ENCODE peak calls at places on chromosomes 3 and 15, in six cellular contexts. One of them, this sample, is unnamed.

GRCh38 chr15:38038659-38039442 is 104.4 kb downstream of the TMCO5A start:
- DNase-seq in A549: no peak
- DNase-seq in cardiac fibroblast: peak; percentile 89
- DNase-seq in NB4: no peak
- DNase-seq in brain microvascular endothelial cell: peak; percentile 70
- DNase-seq in CD8-positive, alpha-beta T cell: no peak
- DNase-seq in this sample: peak; percentile 74

GRCh38 chr3:73681198-73681597 is 56.5 kb upstream of the PDZRN3 start:
- DNase-seq in A549: no peak
- DNase-seq in cardiac fibroblast: no peak
- DNase-seq in NB4: no peak
- DNase-seq in brain microvascular endothelial cell: no peak
- DNase-seq in CD8-positive, alpha-beta T cell: no peak
- DNase-seq in this sample: no peak

GRCh38 chr3:101850327-101851048 is 1.2 kb downstream of the NFKBIZ start:
- DNase-seq in A549: no peak
- DNase-seq in cardiac fibroblast: peak; percentile 86
- DNase-seq in NB4: peak; percentile 74
- DNase-seq in brain microvascular endothelial cell: peak; percentile 61
- DNase-seq in CD8-positive, alpha-beta T cell: peak; percentile 64
- DNase-seq in this sample: no peak

GRCh38 chr3:129313983-129314756 is 35.5 kb downstream of the HMCES start:
- DNase-seq in A549: peak; percentile 30
- DNase-seq in cardiac fibroblast: peak; percentile 41
- DNase-seq in NB4: peak; percentile 24
- DNase-seq in brain microvascular endothelial cell: no peak
- DNase-seq in CD8-positive, alpha-beta T cell: peak; percentile 52
- DNase-seq in this sample: no peak

GRCh38 chr3:148366743-148367410 is 330.8 kb upstream of the AGTR1 start:
- DNase-seq in A549: peak; percentile 16
- DNase-seq in cardiac fibroblast: peak; percentile 45
- DNase-seq in NB4: no peak
- DNase-seq in brain microvascular endothelial cell: no peak
- DNase-seq in CD8-positive, alpha-beta T cell: no peak
- DNase-seq in this sample: no peak

GRCh38 chr3:9130318-9131110 is 118.9 kb downstream of the SRGAP3 start:
- DNase-seq in A549: peak; percentile 8
- DNase-seq in cardiac fibroblast: no peak
- DNase-seq in NB4: no peak
- DNase-seq in brain microvascular endothelial cell: no peak
- DNase-seq in CD8-positive, alpha-beta T cell: no peak
- DNase-seq in this sample: no peak

GRCh38 chr3:49673715-49674490 is at the start of gene APEH:
- DNase-seq in A549: peak; percentile 98
- DNase-seq in cardiac fibroblast: peak; percentile 98
- DNase-seq in NB4: peak; percentile 99
- DNase-seq in brain microvascular endothelial cell: peak; percentile 96
- DNase-seq in CD8-positive, alpha-beta T cell: peak; percentile 97
- DNase-seq in this sample: peak; percentile 92

GRCh38 chr3:196141052-196141865 is 59.4 kb upstream of the TFRC start:
- DNase-seq in A549: no peak
- DNase-seq in cardiac fibroblast: no peak
- DNase-seq in NB4: peak; percentile 38
- DNase-seq in brain microvascular endothelial cell: no peak
- DNase-seq in CD8-positive, alpha-beta T cell: no peak
- DNase-seq in this sample: no peak

GRCh38 chr3:123157598-123158287 is 44.0 kb upstream of the SEC22A start:
- DNase-seq in A549: no peak
- DNase-seq in cardiac fibroblast: no peak
- DNase-seq in NB4: no peak
- DNase-seq in brain microvascular endothelial cell: no peak
- DNase-seq in CD8-positive, alpha-beta T cell: no peak
- DNase-seq in this sample: no peak

GRCh38 chr15:63986751-63987341 is 59.4 kb downstream of the DAPK2 start:
- DNase-seq in A549: no peak
- DNase-seq in cardiac fibroblast: no peak
- DNase-seq in NB4: peak; percentile 82
- DNase-seq in brain microvascular endothelial cell: no peak
- DNase-seq in CD8-positive, alpha-beta T cell: no peak
- DNase-seq in this sample: no peak

GRCh38 chr3:24499991-24500390 is 5.3 kb upstream of the THRB start:
- DNase-seq in A549: no peak
- DNase-seq in cardiac fibroblast: no peak
- DNase-seq in NB4: no peak
- DNase-seq in brain microvascular endothelial cell: no peak
- DNase-seq in CD8-positive, alpha-beta T cell: no peak
- DNase-seq in this sample: no peak

GRCh38 chr15:55654541-55654940 is 66.4 kb upstream of the PYGO1 start:
- DNase-seq in A549: peak; percentile 11
- DNase-seq in cardiac fibroblast: peak; percentile 60
- DNase-seq in NB4: no peak
- DNase-seq in brain microvascular endothelial cell: peak; percentile 36
- DNase-seq in CD8-positive, alpha-beta T cell: no peak
- DNase-seq in this sample: no peak

GRCh38 chr3:147409143-147410121 is at the start of gene ZIC1:
- DNase-seq in A549: no peak
- DNase-seq in cardiac fibroblast: no peak
- DNase-seq in NB4: no peak
- DNase-seq in brain microvascular endothelial cell: peak; percentile 86
- DNase-seq in CD8-positive, alpha-beta T cell: no peak
- DNase-seq in this sample: no peak

GRCh38 chr3:127556565-127556964 is 34.0 kb downstream of the TPRA1 start:
- DNase-seq in A549: no peak
- DNase-seq in cardiac fibroblast: no peak
- DNase-seq in NB4: no peak
- DNase-seq in brain microvascular endothelial cell: no peak
- DNase-seq in CD8-positive, alpha-beta T cell: no peak
- DNase-seq in this sample: no peak

GRCh38 chr3:56593455-56594158 is 36.6 kb downstream of the CCDC66 start:
- DNase-seq in A549: no peak
- DNase-seq in cardiac fibroblast: no peak
- DNase-seq in NB4: no peak
- DNase-seq in brain microvascular endothelial cell: no peak
- DNase-seq in CD8-positive, alpha-beta T cell: peak; percentile 69
- DNase-seq in this sample: no peak

GRCh38 chr3:18393906-18394305 is 31.2 kb downstream of the SATB1 start:
- DNase-seq in A549: no peak
- DNase-seq in cardiac fibroblast: peak; percentile 57
- DNase-seq in NB4: no peak
- DNase-seq in brain microvascular endothelial cell: peak; percentile 48
- DNase-seq in CD8-positive, alpha-beta T cell: no peak
- DNase-seq in this sample: no peak

GRCh38 chr3:13019243-13019701 is 54.0 kb downstream of the IQSEC1 start:
- DNase-seq in A549: no peak
- DNase-seq in cardiac fibroblast: peak; percentile 61
- DNase-seq in NB4: no peak
- DNase-seq in brain microvascular endothelial cell: peak; percentile 64
- DNase-seq in CD8-positive, alpha-beta T cell: no peak
- DNase-seq in this sample: peak; percentile 76

GRCh38 chr3:114499986-114500385 is 206.2 kb downstream of the TIGIT start:
- DNase-seq in A549: no peak
- DNase-seq in cardiac fibroblast: peak; percentile 31
- DNase-seq in NB4: no peak
- DNase-seq in brain microvascular endothelial cell: peak; percentile 39
- DNase-seq in CD8-positive, alpha-beta T cell: no peak
- DNase-seq in this sample: no peak

GRCh38 chr3:32434206-32434605 is 42.6 kb downstream of the CMTM7 start:
- DNase-seq in A549: no peak
- DNase-seq in cardiac fibroblast: no peak
- DNase-seq in NB4: no peak
- DNase-seq in brain microvascular endothelial cell: no peak
- DNase-seq in CD8-positive, alpha-beta T cell: no peak
- DNase-seq in this sample: no peak

GRCh38 chr3:170228093-170228766 is 6.0 kb downstream of the PRKCI start:
- DNase-seq in A549: no peak
- DNase-seq in cardiac fibroblast: peak; percentile 47
- DNase-seq in NB4: no peak
- DNase-seq in brain microvascular endothelial cell: peak; percentile 20
- DNase-seq in CD8-positive, alpha-beta T cell: no peak
- DNase-seq in this sample: no peak

GRCh38 chr3:174540536-174540935 is 318.6 kb upstream of the NAALADL2 start:
- DNase-seq in A549: no peak
- DNase-seq in cardiac fibroblast: no peak
- DNase-seq in NB4: no peak
- DNase-seq in brain microvascular endothelial cell: no peak
- DNase-seq in CD8-positive, alpha-beta T cell: no peak
- DNase-seq in this sample: no peak

GRCh38 chr3:21292971-21293370 is 458.0 kb downstream of the ZNF385D start:
- DNase-seq in A549: no peak
- DNase-seq in cardiac fibroblast: no peak
- DNase-seq in NB4: no peak
- DNase-seq in brain microvascular endothelial cell: no peak
- DNase-seq in CD8-positive, alpha-beta T cell: no peak
- DNase-seq in this sample: no peak

GRCh38 chr3:190443257-190443656 is 6.4 kb downstream of the TMEM207 start:
- DNase-seq in A549: peak; percentile 37
- DNase-seq in cardiac fibroblast: peak; percentile 43
- DNase-seq in NB4: peak; percentile 69
- DNase-seq in brain microvascular endothelial cell: peak; percentile 31
- DNase-seq in CD8-positive, alpha-beta T cell: no peak
- DNase-seq in this sample: no peak

GRCh38 chr3:129651316-129652202 is 45.1 kb upstream of the PLXND1 start:
- DNase-seq in A549: peak; percentile 90
- DNase-seq in cardiac fibroblast: peak; percentile 84
- DNase-seq in NB4: no peak
- DNase-seq in brain microvascular endothelial cell: peak; percentile 82
- DNase-seq in CD8-positive, alpha-beta T cell: no peak
- DNase-seq in this sample: peak; percentile 73

GRCh38 chr3:159832024-159832423 is 156.6 kb upstream of the IL12A start:
- DNase-seq in A549: no peak
- DNase-seq in cardiac fibroblast: no peak
- DNase-seq in NB4: peak; percentile 44
- DNase-seq in brain microvascular endothelial cell: no peak
- DNase-seq in CD8-positive, alpha-beta T cell: no peak
- DNase-seq in this sample: no peak

GRCh38 chr15:45027220-45027619 is 4.2 kb downstream of the SORD start:
- DNase-seq in A549: no peak
- DNase-seq in cardiac fibroblast: no peak
- DNase-seq in NB4: no peak
- DNase-seq in brain microvascular endothelial cell: no peak
- DNase-seq in CD8-positive, alpha-beta T cell: no peak
- DNase-seq in this sample: no peak

GRCh38 chr3:77240072-77240650 is 200.3 kb downstream of the ROBO2 start:
- DNase-seq in A549: no peak
- DNase-seq in cardiac fibroblast: no peak
- DNase-seq in NB4: no peak
- DNase-seq in brain microvascular endothelial cell: no peak
- DNase-seq in CD8-positive, alpha-beta T cell: no peak
- DNase-seq in this sample: no peak
- H3K4me3 ChIP-seq in A549: no peak overlapping the region
- H3K4me3 ChIP-seq in cardiac fibroblast: no peak overlapping the region
- H3K4me3 ChIP-seq in NB4: no peak overlapping the region
- H3K4me3 ChIP-seq in brain microvascular endothelial cell: no peak overlapping the region
- H3K4me3 ChIP-seq in CD8-positive, alpha-beta T cell: no peak overlapping the region
- H3K4me3 ChIP-seq in this sample: no peak overlapping the region

GRCh38 chr3:186520957-186521842 is 23.0 kb downstream of the CRYGS start:
- DNase-seq in A549: no peak
- DNase-seq in cardiac fibroblast: no peak
- DNase-seq in NB4: no peak
- DNase-seq in brain microvascular endothelial cell: no peak
- DNase-seq in CD8-positive, alpha-beta T cell: no peak
- DNase-seq in this sample: no peak
- TF ChIP-seq CTCF in A549: no peak
- TF ChIP-seq CTCF in cardiac fibroblast: no peak
- TF ChIP-seq CTCF in NB4: no peak
- TF ChIP-seq CTCF in brain microvascular endothelial cell: no peak
- TF ChIP-seq CTCF in CD8-positive, alpha-beta T cell: no peak
- TF ChIP-seq CTCF in this sample: no peak

DNA sequence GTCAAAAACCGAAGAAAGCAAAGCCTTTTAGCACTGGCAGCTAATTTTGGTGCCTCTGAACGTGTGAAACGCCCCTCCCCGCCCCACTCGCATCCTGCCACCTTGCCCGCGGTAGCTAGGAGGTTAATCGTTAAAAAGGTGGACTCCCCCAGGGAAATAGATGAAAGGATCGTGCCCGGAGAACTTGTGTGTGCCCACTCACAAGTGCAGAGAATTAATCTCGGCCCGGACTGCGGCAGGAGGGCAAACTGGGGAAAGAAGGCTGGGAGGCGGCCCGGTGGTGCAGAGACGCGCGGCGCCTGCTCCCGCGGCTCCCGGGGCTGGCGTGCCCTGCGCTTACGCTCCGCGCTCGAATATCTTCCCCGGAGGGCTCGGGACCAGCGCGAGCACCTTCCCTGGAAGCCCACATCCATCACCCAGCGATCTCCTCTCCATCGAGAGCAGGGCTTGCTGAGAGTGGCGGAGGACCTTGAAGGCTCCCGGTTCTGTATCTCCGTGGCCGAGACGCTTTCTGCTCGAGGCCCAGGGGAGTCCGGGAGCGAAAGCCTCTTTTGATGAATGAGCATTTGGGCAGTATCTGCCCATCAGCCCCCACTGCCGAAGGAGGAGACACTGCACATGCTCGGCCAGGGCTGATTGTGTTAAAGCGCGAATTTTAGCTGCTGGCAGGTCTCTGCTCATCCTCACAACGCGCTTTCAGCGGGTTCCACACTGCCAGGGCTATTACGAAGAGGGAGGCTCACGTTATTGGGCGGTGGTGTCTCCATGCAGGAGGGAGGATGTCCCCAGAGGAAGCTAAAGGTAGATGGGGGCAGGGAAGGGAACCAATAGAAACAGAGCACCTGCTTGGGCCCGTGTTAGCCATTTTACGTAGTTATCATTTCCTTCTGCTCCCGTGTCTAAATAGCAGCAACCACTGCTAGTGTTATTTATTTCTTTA is 1.3 kb upstream of the SPTSSB start:
- DNase-seq in A549: no peak
- DNase-seq in cardiac fibroblast: peak; percentile 25
- DNase-seq in NB4: no peak
- DNase-seq in brain microvascular endothelial cell: no peak
- DNase-seq in CD8-positive, alpha-beta T cell: peak; percentile 63
- DNase-seq in this sample: no peak
- H3K4me3 ChIP-seq in A549: peak overlapping the region; percentile 51
- H3K4me3 ChIP-seq in cardiac fibroblast: peak overlapping the region; percentile 41
- H3K4me3 ChIP-seq in NB4: no peak overlapping the region
- H3K4me3 ChIP-seq in brain microvascular endothelial cell: peak overlapping the region; percentile 57
- H3K4me3 ChIP-seq in CD8-positive, alpha-beta T cell: peak overlapping the region; percentile 57
- H3K4me3 ChIP-seq in this sample: peak overlapping the region; percentile 33

DNA sequence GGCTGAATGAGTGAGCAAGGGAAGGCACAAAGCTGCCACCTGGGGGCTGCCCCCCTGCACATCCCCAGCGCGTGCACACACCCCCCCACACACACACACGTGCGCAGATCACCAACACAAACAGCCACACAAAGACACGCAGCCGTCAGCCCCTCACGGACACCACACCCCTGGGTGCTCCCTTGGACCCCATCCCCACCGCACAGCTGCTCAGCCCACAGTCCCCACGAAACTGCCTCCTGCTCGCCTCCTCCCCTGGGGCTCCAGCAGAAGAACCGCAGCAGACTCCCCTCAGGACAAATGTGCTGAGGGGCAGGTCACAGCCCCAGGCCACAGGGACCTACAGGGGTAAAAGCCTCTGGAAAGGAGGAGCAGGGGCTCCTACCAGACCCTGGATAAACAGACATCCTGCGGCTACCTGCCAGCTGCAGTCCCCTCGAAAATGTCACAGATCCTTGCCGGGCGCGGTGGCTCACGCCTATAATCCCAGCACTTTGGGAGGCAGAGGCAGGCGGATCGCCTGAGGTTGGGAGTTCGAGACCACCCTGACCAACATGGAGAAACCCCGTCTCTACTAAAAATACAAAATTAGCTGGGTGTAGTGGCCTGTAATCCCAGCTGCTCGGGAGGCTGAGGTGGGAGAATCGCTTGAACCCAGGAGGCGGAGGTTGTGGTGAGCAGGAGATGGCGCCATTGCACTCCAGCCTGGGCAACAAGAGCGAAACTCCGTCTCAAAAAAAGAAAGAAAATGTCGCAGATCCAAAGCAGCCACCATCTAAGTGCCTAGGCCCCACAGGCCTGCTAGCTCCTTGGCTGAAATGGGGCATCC is 6.5 kb downstream of the TWF2 start:
- DNase-seq in A549: no peak
- DNase-seq in cardiac fibroblast: no peak
- DNase-seq in NB4: peak; percentile 61
- DNase-seq in brain microvascular endothelial cell: no peak
- DNase-seq in CD8-positive, alpha-beta T cell: no peak
- DNase-seq in this sample: no peak
- TF ChIP-seq CTCF in A549: peak; percentile 10
- TF ChIP-seq CTCF in cardiac fibroblast: peak; percentile 3
- TF ChIP-seq CTCF in NB4: peak; percentile 25
- TF ChIP-seq CTCF in brain microvascular endothelial cell: peak; percentile 18
- TF ChIP-seq CTCF in CD8-positive, alpha-beta T cell: peak; percentile 34
- TF ChIP-seq CTCF in this sample: peak; percentile 17

This sample was measured in HFF-Myc.